ENCODE peak calls at places on chromosome 1, in six cellular contexts. Y is fibroblast of lung, R is transverse colon, W is HL-60, E is right lobe of liver, Q is tibial artery. T is an unnamed sample.

GRCh38 chr1:119964673-119965363 is 68.5 kb upstream of the ADAM30 start:
- DNase-seq in Y (peak; percentile 90), R (no peak), W (no peak), E (no peak), Q (no peak), T (no peak)

GRCh38 chr1:10980841-10981727 is 31.4 kb upstream of the TARDBP start:
- DNase-seq in Y (peak; percentile 33), R (no peak), W (no peak), E (peak; percentile 55), Q (no peak), T (no peak)

GRCh38 chr1:66182551-66183178 is 351.3 kb upstream of the SGIP1 start:
- DNase-seq in Y (peak; percentile 94), R (peak; percentile 9), W (no peak), E (no peak), Q (no peak), T (peak; percentile 39)

GRCh38 chr1:17844146-17844826 is 89.2 kb downstream of the ACTL8 start:
- DNase-seq in Y (no peak), R (no peak), W (no peak), E (no peak), Q (no peak), T (no peak)

GRCh38 chr1:245585252-245585959 is 430.6 kb downstream of the KIF26B start:
- DNase-seq in Y (peak; percentile 96), R (no peak), W (no peak), E (no peak), Q (no peak), T (no peak)

GRCh38 chr1:38038836-38039235 is 7.8 kb downstream of the POU3F1 start:
- DNase-seq in Y (peak; percentile 77), R (no peak), W (no peak), E (no peak), Q (no peak), T (no peak)

GRCh38 chr1:194684636-194685035 is 1498.2 kb upstream of the B3GALT2 start:
- DNase-seq in Y (peak; percentile 32), R (no peak), W (no peak), E (no peak), Q (no peak), T (no peak)

GRCh38 chr1:225362805-225363204 is 65.0 kb downstream of the LBR start:
- DNase-seq in Y (no peak), R (no peak), W (no peak), E (no peak), Q (no peak), T (no peak)

GRCh38 chr1:201903135-201903534 is 14.4 kb downstream of the SHISA4 start:
- DNase-seq in Y (peak; percentile 69), R (peak; percentile 26), W (no peak), E (no peak), Q (peak; percentile 92), T (no peak)

GRCh38 chr1:28297826-28298225 is 31.0 kb upstream of the MED18 start:
- DNase-seq in Y (no peak), R (no peak), W (no peak), E (no peak), Q (no peak), T (no peak)

GRCh38 chr1:185158806-185159205 is 1.8 kb downstream of the SWT1 start:
- DNase-seq in Y (no peak), R (no peak), W (no peak), E (no peak), Q (no peak), T (no peak)

GRCh38 chr1:157157481-157158190 is 19.4 kb upstream of the ETV3 start:
- DNase-seq in Y (peak; percentile 64), R (no peak), W (no peak), E (no peak), Q (no peak), T (no peak)

GRCh38 chr1:36160949-36161485 is 5.1 kb downstream of the MAP7D1 start:
- DNase-seq in Y (peak; percentile 72), R (peak; percentile 65), W (peak; percentile 90), E (no peak), Q (peak; percentile 85), T (no peak)

GRCh38 chr1:167442142-167442848 is 76.0 kb downstream of the CD247 start:
- DNase-seq in Y (peak; percentile 43), R (peak; percentile 96), W (peak; percentile 82), E (peak; percentile 87), Q (peak; percentile 85), T (peak; percentile 46)

GRCh38 chr1:212485895-212486590 is 53.3 kb downstream of the NENF start:
- DNase-seq in Y (peak; percentile 97), R (peak; percentile 69), W (peak; percentile 56), E (no peak), Q (peak; percentile 88), T (no peak)

GRCh38 chr1:188669715-188670114 is 1807.9 kb downstream of the BRINP3 start:
- DNase-seq in Y (peak; percentile 73), R (no peak), W (no peak), E (no peak), Q (no peak), T (no peak)

GRCh38 chr1:47411441-47411840 is 4.6 kb upstream of the FOXE3 start:
- DNase-seq in Y (no peak), R (no peak), W (no peak), E (no peak), Q (no peak), T (no peak)

GRCh38 chr1:206566976-206567375 is 45.3 kb downstream of the EIF2D start:
- DNase-seq in Y (no peak), R (no peak), W (no peak), E (no peak), Q (no peak), T (no peak)

GRCh38 chr1:8239306-8240023 is 78.4 kb upstream of the SLC45A1 start:
- DNase-seq in Y (peak; percentile 78), R (peak; percentile 71), W (no peak), E (peak; percentile 88), Q (no peak), T (no peak)

GRCh38 chr1:50684185-50684584 is 260.9 kb upstream of the DMRTA2 start:
- DNase-seq in Y (no peak), R (no peak), W (no peak), E (no peak), Q (no peak), T (no peak)
- TF ChIP-seq CTCF in Y (no peak), R (no peak), W (no peak), E (no peak), Q (no peak), T (no peak)

GRCh38 chr1:156148236-156148635 is 5.1 kb upstream of the SEMA4A start:
- DNase-seq in Y (no peak), R (no peak), W (peak; percentile 89), E (no peak), Q (no peak), T (no peak)

GRCh38 chr1:156146749-156147405 is 6.5 kb upstream of the SEMA4A start:
- DNase-seq in Y (no peak), R (no peak), W (peak; percentile 69), E (no peak), Q (peak; percentile 84), T (no peak)

GRCh38 chr1:156145622-156146005 is 7.8 kb upstream of the SEMA4A start:
- DNase-seq in Y (no peak), R (no peak), W (no peak), E (no peak), Q (no peak), T (no peak)

GRCh38 chr1:156144747-156145146 is 8.6 kb upstream of the SEMA4A start:
- DNase-seq in Y (no peak), R (no peak), W (no peak), E (no peak), Q (no peak), T (no peak)

GRCh38 chr1:156146006-156146748 is 7.2 kb upstream of the SEMA4A start:
- DNase-seq in Y (peak; percentile 94), R (peak; percentile 55), W (peak; percentile 81), E (peak; percentile 77), Q (peak; percentile 85), T (no peak)
- TF ChIP-seq CTCF in Y (peak; percentile 61), R (peak; percentile 85), W (peak; percentile 86), E (peak; percentile 62), Q (peak; percentile 70), T (peak; percentile 79)

DNA sequence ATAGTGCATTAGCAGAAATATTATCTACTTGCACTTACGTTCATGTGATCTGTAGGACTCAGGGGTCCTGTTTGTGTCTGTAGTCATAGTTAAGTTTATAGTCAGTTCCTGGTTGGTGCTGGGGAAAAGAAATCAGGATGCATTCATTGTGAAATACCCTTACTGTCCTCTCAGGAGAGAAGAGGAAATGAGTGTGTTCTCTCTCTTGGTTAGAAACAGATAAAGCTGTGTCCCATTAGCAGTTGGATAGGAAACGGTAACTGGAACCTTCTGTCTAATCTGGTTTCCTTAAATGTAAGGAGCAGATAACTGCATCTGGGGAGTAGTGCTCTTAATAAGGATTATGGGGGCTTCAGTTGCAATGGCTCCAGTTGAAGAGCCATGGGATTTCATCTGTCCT is 8.9 kb downstream of the SDCCAG8 start:
- DNase-seq in Y (peak; percentile 78), R (no peak), W (peak; percentile 68), E (no peak), Q (no peak), T (no peak)
- TF ChIP-seq CTCF in Y (no peak), R (no peak), W (no peak), E (no peak), Q (no peak), T (no peak)

GRCh38 chr1:89460348-89460747 is 64.3 kb upstream of the LRRC8B start:
- DNase-seq in Y (no peak), R (no peak), W (no peak), E (no peak), Q (no peak), T (no peak)
- TF ChIP-seq CTCF in Y (no peak), R (no peak), W (no peak), E (no peak), Q (no peak), T (no peak)

T was measured in mesothelial cell of epicardium.